ENCODE peak calls at places on chromosome 15, in five cellular contexts. One of them, this sample, is unnamed.

GRCh38 chr15:77430213-77430612 is 9.5 kb downstream of the HMG20A start:
- DNase-seq in stomach: no peak
- DNase-seq in breast epithelium: no peak
- DNase-seq in GM23338: no peak
- DNase-seq in GM12878: no peak
- DNase-seq in this sample: no peak

GRCh38 chr15:67916565-67916964 is 76.7 kb upstream of the RNU6-1 start:
- DNase-seq in stomach: no peak
- DNase-seq in breast epithelium: no peak
- DNase-seq in GM23338: no peak
- DNase-seq in GM12878: no peak
- DNase-seq in this sample: no peak

GRCh38 chr15:66706225-66706732 is 4.2 kb downstream of the SMAD6 start:
- DNase-seq in stomach: peak; percentile 63
- DNase-seq in breast epithelium: no peak
- DNase-seq in GM23338: no peak
- DNase-seq in GM12878: no peak
- DNase-seq in this sample: no peak

GRCh38 chr15:43150171-43150929 is 17.0 kb downstream of the TMEM62 start:
- DNase-seq in stomach: no peak
- DNase-seq in breast epithelium: no peak
- DNase-seq in GM23338: peak; percentile 24
- DNase-seq in GM12878: no peak
- DNase-seq in this sample: no peak

GRCh38 chr15:45991863-45992262 is 357.0 kb downstream of the SQOR start:
- DNase-seq in stomach: no peak
- DNase-seq in breast epithelium: no peak
- DNase-seq in GM23338: no peak
- DNase-seq in GM12878: no peak
- DNase-seq in this sample: no peak

GRCh38 chr15:67280217-67280616 is 25.6 kb downstream of the IQCH start:
- DNase-seq in stomach: no peak
- DNase-seq in breast epithelium: no peak
- DNase-seq in GM23338: no peak
- DNase-seq in GM12878: no peak
- DNase-seq in this sample: no peak

GRCh38 chr15:27949089-27949488 is 150.0 kb downstream of the OCA2 start:
- DNase-seq in stomach: no peak
- DNase-seq in breast epithelium: no peak
- DNase-seq in GM23338: no peak
- DNase-seq in GM12878: no peak
- DNase-seq in this sample: no peak

GRCh38 chr15:43465105-43465504 is 27.9 kb downstream of the TP53BP1 start:
- DNase-seq in stomach: no peak
- DNase-seq in breast epithelium: no peak
- DNase-seq in GM23338: no peak
- DNase-seq in GM12878: no peak
- DNase-seq in this sample: no peak

GRCh38 chr15:49686626-49687025 is 65.8 kb downstream of the DTWD1 start:
- DNase-seq in stomach: no peak
- DNase-seq in breast epithelium: no peak
- DNase-seq in GM23338: no peak
- DNase-seq in GM12878: no peak
- DNase-seq in this sample: no peak

GRCh38 chr15:60374628-60375081 is 23.1 kb downstream of the ANXA2 start:
- DNase-seq in stomach: peak; percentile 77
- DNase-seq in breast epithelium: peak; percentile 81
- DNase-seq in GM23338: peak; percentile 65
- DNase-seq in GM12878: no peak
- DNase-seq in this sample: peak; percentile 96

GRCh38 chr15:25708391-25708790 is 154.7 kb downstream of the ATP10A start:
- DNase-seq in stomach: no peak
- DNase-seq in breast epithelium: peak; percentile 25
- DNase-seq in GM23338: no peak
- DNase-seq in GM12878: no peak
- DNase-seq in this sample: no peak

GRCh38 chr15:101167366-101167790 is 84.5 kb downstream of the CHSY1 start:
- DNase-seq in stomach: no peak
- DNase-seq in breast epithelium: no peak
- DNase-seq in GM23338: no peak
- DNase-seq in GM12878: no peak
- DNase-seq in this sample: no peak

GRCh38 chr15:96321422-96322391 is 8.8 kb upstream of the NR2F2 start:
- DNase-seq in stomach: peak; percentile 54
- DNase-seq in breast epithelium: no peak
- DNase-seq in GM23338: peak; percentile 69
- DNase-seq in GM12878: no peak
- DNase-seq in this sample: peak; percentile 4

GRCh38 chr15:81929557-81929956 is 116.3 kb downstream of the MEX3B start:
- DNase-seq in stomach: no peak
- DNase-seq in breast epithelium: no peak
- DNase-seq in GM23338: no peak
- DNase-seq in GM12878: no peak
- DNase-seq in this sample: no peak

GRCh38 chr15:82129769-82130168 is 84.0 kb upstream of the MEX3B start:
- DNase-seq in stomach: no peak
- DNase-seq in breast epithelium: no peak
- DNase-seq in GM23338: no peak
- DNase-seq in GM12878: no peak
- DNase-seq in this sample: no peak

GRCh38 chr15:78946493-78946892 is 1.6 kb upstream of the CTSH start:
- DNase-seq in stomach: no peak
- DNase-seq in breast epithelium: no peak
- DNase-seq in GM23338: no peak
- DNase-seq in GM12878: no peak
- DNase-seq in this sample: no peak

GRCh38 chr15:67820147-67820991 is 4.9 kb upstream of the SKOR1 start:
- DNase-seq in stomach: no peak
- DNase-seq in breast epithelium: no peak
- DNase-seq in GM23338: peak; percentile 46
- DNase-seq in GM12878: no peak
- DNase-seq in this sample: no peak

GRCh38 chr15:43232289-43232874 is 11.6 kb upstream of the EPB42 start:
- DNase-seq in stomach: no peak
- DNase-seq in breast epithelium: no peak
- DNase-seq in GM23338: no peak
- DNase-seq in GM12878: no peak
- DNase-seq in this sample: no peak

GRCh38 chr15:56168394-56168793 is 75.3 kb downstream of the RFX7 start:
- DNase-seq in stomach: no peak
- DNase-seq in breast epithelium: no peak
- DNase-seq in GM23338: no peak
- DNase-seq in GM12878: no peak
- DNase-seq in this sample: no peak

GRCh38 chr15:80850941-80851451 is 71.8 kb downstream of the CEMIP start:
- DNase-seq in stomach: no peak
- DNase-seq in breast epithelium: no peak
- DNase-seq in GM23338: no peak
- DNase-seq in GM12878: no peak
- DNase-seq in this sample: no peak

GRCh38 chr15:28192772-28193171 is 93.7 kb upstream of the OCA2 start:
- DNase-seq in stomach: no peak
- DNase-seq in breast epithelium: no peak
- DNase-seq in GM23338: no peak
- DNase-seq in GM12878: no peak
- DNase-seq in this sample: no peak

GRCh38 chr15:51312132-51312531 is 26.3 kb downstream of the CYP19A1 start:
- DNase-seq in stomach: no peak
- DNase-seq in breast epithelium: no peak
- DNase-seq in GM23338: no peak
- DNase-seq in GM12878: no peak
- DNase-seq in this sample: no peak

GRCh38 chr15:92914768-92915221 is 14.7 kb downstream of the CHD2 start:
- DNase-seq in stomach: no peak
- DNase-seq in breast epithelium: no peak
- DNase-seq in GM23338: no peak
- DNase-seq in GM12878: no peak
- DNase-seq in this sample: no peak

GRCh38 chr15:77568014-77568959 is 64.4 kb downstream of the LINGO1 start:
- DNase-seq in stomach: no peak
- DNase-seq in breast epithelium: no peak
- DNase-seq in GM23338: no peak
- DNase-seq in GM12878: no peak
- DNase-seq in this sample: no peak

GRCh38 chr15:57031605-57032004 is 113.2 kb downstream of the TCF12 start:
- DNase-seq in stomach: no peak
- DNase-seq in breast epithelium: no peak
- DNase-seq in GM23338: peak; percentile 69
- DNase-seq in GM12878: no peak
- DNase-seq in this sample: no peak

GRCh38 chr15:85048430-85048829 is 66.8 kb downstream of the PDE8A start:
- DNase-seq in stomach: no peak
- DNase-seq in breast epithelium: no peak
- DNase-seq in GM23338: no peak
- DNase-seq in GM12878: no peak
- DNase-seq in this sample: no peak

GRCh38 chr15:68299436-68299835 is 21.9 kb downstream of the FEM1B start:
- DNase-seq in stomach: no peak
- DNase-seq in breast epithelium: no peak
- DNase-seq in GM23338: no peak
- DNase-seq in GM12878: no peak
- DNase-seq in this sample: no peak

GRCh38 chr15:99170476-99171065 is 65.7 kb downstream of the SYNM start:
- DNase-seq in stomach: no peak
- DNase-seq in breast epithelium: no peak
- DNase-seq in GM23338: no peak
- DNase-seq in GM12878: no peak
- DNase-seq in this sample: no peak

GRCh38 chr15:60752973-60753720 is 274.2 kb upstream of the ICE2 start:
- DNase-seq in stomach: no peak
- DNase-seq in breast epithelium: no peak
- DNase-seq in GM23338: no peak
- DNase-seq in GM12878: no peak
- DNase-seq in this sample: no peak

GRCh38 chr15:52292780-52293392 is 2.7 kb downstream of the MYO5C start:
- DNase-seq in stomach: no peak
- DNase-seq in breast epithelium: no peak
- DNase-seq in GM23338: no peak
- DNase-seq in GM12878: no peak
- DNase-seq in this sample: peak; percentile 25

GRCh38 chr15:70670680-70671079 is 92.7 kb downstream of the UACA start:
- DNase-seq in stomach: no peak
- DNase-seq in breast epithelium: no peak
- DNase-seq in GM23338: no peak
- DNase-seq in GM12878: no peak
- DNase-seq in this sample: no peak

DNA sequence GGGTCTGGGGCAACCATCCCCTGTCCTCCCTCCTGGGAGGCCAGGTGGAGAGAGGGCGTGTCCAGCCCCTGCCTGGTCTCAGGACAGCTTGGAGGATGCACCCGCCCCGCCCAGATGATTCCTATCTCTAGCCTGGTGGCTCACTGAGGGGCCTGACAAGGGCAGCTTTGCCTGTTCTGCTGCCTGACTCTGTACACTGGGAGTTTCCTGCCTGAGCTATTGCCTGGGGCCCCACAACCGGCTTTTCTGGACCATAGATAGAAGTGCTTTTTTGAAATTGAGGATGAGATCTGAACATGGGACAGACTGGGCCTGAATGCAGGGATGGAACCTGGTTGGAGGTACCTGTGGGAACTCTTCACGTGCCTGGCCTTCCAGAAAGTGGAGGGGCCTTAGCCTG is 751 bp upstream of the PLA2G4E start:
- DNase-seq in stomach: no peak
- DNase-seq in breast epithelium: no peak
- DNase-seq in GM23338: no peak
- DNase-seq in GM12878: no peak
- DNase-seq in this sample: no peak
- TF ChIP-seq POLR2AphosphoS5 in stomach: no peak
- TF ChIP-seq POLR2AphosphoS5 in breast epithelium: no peak
- TF ChIP-seq POLR2AphosphoS5 in GM23338: no peak
- TF ChIP-seq POLR2AphosphoS5 in GM12878: no peak
- TF ChIP-seq POLR2AphosphoS5 in this sample: no peak

DNA sequence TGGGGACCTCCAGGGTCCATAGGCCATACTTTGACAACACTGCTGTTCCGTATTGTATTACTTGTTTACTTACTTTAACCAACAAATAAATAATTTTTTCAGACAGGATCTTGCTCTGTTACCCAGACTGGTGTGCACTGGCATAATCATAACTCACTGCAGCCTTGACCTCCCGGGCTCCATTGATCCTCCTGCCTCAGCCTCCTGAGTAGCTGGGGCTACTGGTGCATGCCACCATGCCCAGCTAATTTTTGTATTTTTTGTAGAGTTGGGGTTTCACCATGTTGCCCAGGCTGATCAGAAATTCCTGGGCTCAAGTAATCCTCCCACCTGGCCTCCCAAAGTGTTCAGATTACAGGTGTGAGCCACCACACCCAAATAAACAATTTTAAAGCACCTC is 64.9 kb upstream of the C15orf39 start:
- DNase-seq in stomach: no peak
- DNase-seq in breast epithelium: no peak
- DNase-seq in GM23338: no peak
- DNase-seq in GM12878: no peak
- DNase-seq in this sample: no peak
- H3K27ac ChIP-seq in stomach: no peak overlapping the region
- H3K27ac ChIP-seq in breast epithelium: no peak overlapping the region
- H3K27ac ChIP-seq in GM23338: no peak overlapping the region
- H3K27ac ChIP-seq in GM12878: no peak overlapping the region
- H3K27ac ChIP-seq in this sample: no peak overlapping the region

DNA sequence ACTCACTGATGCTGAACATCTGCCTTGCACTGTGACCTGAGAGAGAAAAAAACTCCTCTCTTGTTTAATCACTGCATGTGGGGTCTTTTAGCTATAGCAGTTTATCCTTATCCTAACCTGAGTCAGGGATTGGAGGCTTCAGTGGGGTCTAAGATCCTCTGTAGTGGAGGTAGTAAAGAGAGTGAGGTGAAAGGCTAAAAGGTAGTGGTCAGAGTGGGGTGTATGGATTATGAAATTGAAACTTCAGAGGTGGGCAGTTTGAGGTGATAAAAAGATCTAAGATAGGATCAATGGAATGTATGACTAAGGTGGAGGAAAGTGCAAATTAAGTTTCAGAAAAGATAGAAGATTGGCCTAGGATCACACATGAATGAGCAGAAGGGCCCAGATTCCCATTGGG is 36.5 kb downstream of the DET1 start:
- DNase-seq in stomach: no peak
- DNase-seq in breast epithelium: no peak
- DNase-seq in GM23338: no peak
- DNase-seq in GM12878: no peak
- DNase-seq in this sample: no peak
- H3K4me3 ChIP-seq in stomach: no peak overlapping the region
- H3K4me3 ChIP-seq in breast epithelium: no peak overlapping the region
- H3K4me3 ChIP-seq in GM23338: no peak overlapping the region
- H3K4me3 ChIP-seq in GM12878: no peak overlapping the region
- H3K4me3 ChIP-seq in this sample: no peak overlapping the region

GRCh38 chr15:83897037-83897436 is 243.1 kb downstream of the ADAMTSL3 start:
- DNase-seq in stomach: no peak
- DNase-seq in breast epithelium: no peak
- DNase-seq in GM23338: no peak
- DNase-seq in GM12878: no peak
- DNase-seq in this sample: no peak

GRCh38 chr15:83898295-83898694 is 244.4 kb downstream of the ADAMTSL3 start:
- DNase-seq in stomach: no peak
- DNase-seq in breast epithelium: no peak
- DNase-seq in GM23338: no peak
- DNase-seq in GM12878: no peak
- DNase-seq in this sample: no peak

GRCh38 chr15:83904107-83904720 is 250.3 kb downstream of the ADAMTSL3 start:
- DNase-seq in stomach: no peak
- DNase-seq in breast epithelium: no peak
- DNase-seq in GM23338: no peak
- DNase-seq in GM12878: no peak
- DNase-seq in this sample: no peak

GRCh38 chr15:83899670-83900069 is 245.7 kb downstream of the ADAMTSL3 start:
- DNase-seq in stomach: no peak
- DNase-seq in breast epithelium: no peak
- DNase-seq in GM23338: no peak
- DNase-seq in GM12878: no peak
- DNase-seq in this sample: no peak
- TF ChIP-seq POLR2AphosphoS5 in stomach: no peak
- TF ChIP-seq POLR2AphosphoS5 in breast epithelium: no peak
- TF ChIP-seq POLR2AphosphoS5 in GM23338: no peak
- TF ChIP-seq POLR2AphosphoS5 in GM12878: no peak
- TF ChIP-seq POLR2AphosphoS5 in this sample: no peak